ENCODE peak calls at places on chromosomes 6 and 20, in nine cellular contexts. O is foreskin fibroblast, Z is left ventricle myocardium inferior, L is H9, S is dermis blood vessel endothelial cell, T is neural crest cell, X is H54, D is NCI-H2081, F is mesendoderm. U is an unnamed sample.

GRCh38 chr6:31128093-31128676 is 7.9 kb upstream of the CDSN start:
- DNase-seq in O (peak; percentile 70), Z (peak; percentile 51), L (peak; percentile 79), S (peak; percentile 69), T (peak; percentile 70), X (no peak), D (peak; percentile 35), F (peak; percentile 74), U (peak; percentile 83)

GRCh38 chr6:166587631-166588413 is 1.3 kb upstream of the RAMACL start:
- DNase-seq in O (no peak), Z (no peak), L (no peak), S (no peak), T (no peak), X (no peak), D (no peak), F (no peak), U (peak; percentile 83)

GRCh38 chr20:60962367-60963045 is 289.6 kb upstream of the CDH4 start:
- DNase-seq in O (no peak), Z (no peak), L (no peak), S (no peak), T (no peak), X (no peak), D (no peak), F (no peak), U (no peak)

GRCh38 chr6:43263314-43264178 is 20.3 kb downstream of the TTBK1 start:
- DNase-seq in O (peak; percentile 86), Z (peak; percentile 74), L (peak; percentile 88), S (peak; percentile 84), T (peak; percentile 78), X (peak; percentile 95), D (peak; percentile 52), F (peak; percentile 86), U (peak; percentile 96)

GRCh38 chr6:149951626-149952025 is 9.8 kb downstream of the ULBP2 start:
- DNase-seq in O (no peak), Z (no peak), L (no peak), S (no peak), T (no peak), X (no peak), D (no peak), F (no peak), U (no peak)

GRCh38 chr20:20593447-20594170 is 118.8 kb downstream of the RALGAPA2 start:
- DNase-seq in O (peak; percentile 78), Z (no peak), L (peak; percentile 77), S (peak; percentile 47), T (peak; percentile 42), X (peak; percentile 24), D (peak; percentile 91), F (peak; percentile 89), U (peak; percentile 37)

GRCh38 chr6:109927052-109927451 is 51.1 kb upstream of the GPR6 start:
- DNase-seq in O (no peak), Z (no peak), L (no peak), S (no peak), T (no peak), X (no peak), D (no peak), F (no peak), U (no peak)

GRCh38 chr20:20518263-20518662 is 150.4 kb downstream of the INSM1 start:
- DNase-seq in O (no peak), Z (no peak), L (no peak), S (no peak), T (no peak), X (no peak), D (no peak), F (no peak), U (no peak)

GRCh38 chr6:153143200-153143599 is 12.1 kb upstream of the RGS17 start:
- DNase-seq in O (no peak), Z (no peak), L (no peak), S (no peak), T (no peak), X (no peak), D (no peak), F (no peak), U (no peak)

GRCh38 chr6:155228549-155229166 is 35.2 kb upstream of the CLDN20 start:
- DNase-seq in O (peak; percentile 41), Z (no peak), L (no peak), S (no peak), T (no peak), X (no peak), D (no peak), F (no peak), U (no peak)

GRCh38 chr20:26277339-26277738 is 580.7 kb upstream of the ZNF337 start:
- DNase-seq in O (no peak), Z (no peak), L (no peak), S (no peak), T (no peak), X (no peak), D (no peak), F (no peak), U (no peak)

GRCh38 chr20:63191400-63191799 is 24.5 kb downstream of the YTHDF1 start:
- DNase-seq in O (no peak), Z (no peak), L (no peak), S (peak; percentile 20), T (no peak), X (peak; percentile 92), D (peak; percentile 96), F (no peak), U (no peak)

GRCh38 chr20:49475979-49476378 is 6.5 kb downstream of the KCNB1 start:
- DNase-seq in O (no peak), Z (no peak), L (no peak), S (no peak), T (no peak), X (no peak), D (no peak), F (no peak), U (no peak)

GRCh38 chr20:5153152-5153467 is 26.3 kb downstream of the CDS2 start:
- DNase-seq in O (no peak), Z (no peak), L (no peak), S (no peak), T (no peak), X (no peak), D (no peak), F (no peak), U (no peak)

GRCh38 chr20:25274891-25275812 is 27.3 kb downstream of the PYGB start:
- DNase-seq in O (no peak), Z (peak; percentile 71), L (no peak), S (no peak), T (no peak), X (no peak), D (no peak), F (no peak), U (no peak)

U was measured in GM20000.